ENCODE peak calls at places on chromosomes 2 and 18, in five cellular contexts. L is H9, H is mesenchymal stem cell, V is IMR-90, B is neuronal stem cell. U is an unnamed sample.

GRCh38 chr2:188244383-188244782 is 47.3 kb upstream of the GULP1 start:
- DNase-seq in L (no peak), H (peak), V (peak), B (no peak), U (peak)

GRCh38 chr18:37393945-37394609 is 171.5 kb downstream of the CELF4 start:
- DNase-seq in L (peak), H (peak), V (peak), B (peak), U (peak)

GRCh38 chr2:229282758-229283546 is 11.9 kb upstream of the PID1 start:
- DNase-seq in L (no peak), H (no peak), V (peak), B (no peak), U (no peak)

GRCh38 chr2:10103179-10103578 is 19.4 kb upstream of the RRM2 start:
- DNase-seq in L (no peak), H (no peak), V (no peak), B (no peak), U (no peak)

GRCh38 chr2:145323512-145323911 is 803.6 kb upstream of the ZEB2 start:
- DNase-seq in L (no peak), H (peak), V (peak), B (no peak), U (no peak)

GRCh38 chr2:130972410-130972809 is 120.8 kb downstream of the FAM168B start:
- DNase-seq in L (no peak), H (no peak), V (no peak), B (no peak), U (peak)

GRCh38 chr2:141557329-141558098 is 573.3 kb downstream of the LRP1B start:
- DNase-seq in L (no peak), H (peak), V (peak), B (no peak), U (no peak)

GRCh38 chr2:219713110-219713509 is 85.7 kb downstream of the SLC4A3 start:
- DNase-seq in L (no peak), H (peak), V (peak), B (no peak), U (peak)

GRCh38 chr18:68532328-68532885 is 182.5 kb downstream of the TMX3 start:
- DNase-seq in L (no peak), H (no peak), V (no peak), B (no peak), U (no peak)

GRCh38 chr2:141439524-141439923 is 691.3 kb downstream of the LRP1B start:
- DNase-seq in L (no peak), H (peak), V (no peak), B (no peak), U (no peak)

GRCh38 chr18:56333146-56333545 is 305.2 kb downstream of the TXNL1 start:
- DNase-seq in L (no peak), H (no peak), V (no peak), B (no peak), U (no peak)

GRCh38 chr18:36757081-36757480 is 71.7 kb downstream of the TPGS2 start:
- DNase-seq in L (no peak), H (peak), V (peak), B (peak), U (peak)

GRCh38 chr2:216774620-216775019 is 79.3 kb upstream of the IGFBP5 start:
- DNase-seq in L (no peak), H (peak), V (peak), B (no peak), U (no peak)

GRCh38 chr2:135299656-135300244 is 231.3 kb downstream of the ZRANB3 start:
- DNase-seq in L (no peak), H (peak), V (peak), B (no peak), U (no peak)

GRCh38 chr2:157830696-157831570 is 45.2 kb downstream of the ACVR1 start:
- DNase-seq in L (no peak), H (peak), V (peak), B (no peak), U (no peak)

GRCh38 chr2:212495076-212495475 is 43.5 kb downstream of the ERBB4 start:
- DNase-seq in L (no peak), H (no peak), V (no peak), B (no peak), U (no peak)

GRCh38 chr2:167941604-167942003 is 305.8 kb downstream of the STK39 start:
- DNase-seq in L (no peak), H (no peak), V (no peak), B (no peak), U (no peak)

GRCh38 chr2:233711312-233712008 is 1.2 kb upstream of the UGT1A5 start:
- DNase-seq in L (peak), H (peak), V (peak), B (peak), U (peak)

GRCh38 chr2:19649785-19650380 is 251.9 kb downstream of the TTC32 start:
- DNase-seq in L (no peak), H (peak), V (peak), B (no peak), U (peak)

GRCh38 chr2:200171761-200172482 is 134.6 kb upstream of the SPATS2L start:
- DNase-seq in L (no peak), H (no peak), V (peak), B (no peak), U (no peak)

GRCh38 chr2:65061146-65061909 is 5.1 kb downstream of the CEP68 start:
- DNase-seq in L (no peak), H (no peak), V (no peak), B (no peak), U (no peak)

GRCh38 chr2:228433706-228434105 is 252.2 kb upstream of the SPHKAP start:
- DNase-seq in L (no peak), H (no peak), V (no peak), B (no peak), U (no peak)

GRCh38 chr2:84427235-84428138 is 31.6 kb downstream of the SUCLG1 start:
- DNase-seq in L (no peak), H (peak), V (peak), B (no peak), U (no peak)

GRCh38 chr18:79380816-79381806 is 14.6 kb upstream of the NFATC1 start:
- DNase-seq in L (peak), H (peak), V (peak), B (no peak), U (peak)

GRCh38 chr2:241224851-241225438 is 36.5 kb downstream of the ANO7 start:
- DNase-seq in L (no peak), H (no peak), V (no peak), B (no peak), U (no peak)

GRCh38 chr2:904243-905024 is 46.2 kb upstream of the SNTG2 start:
- DNase-seq in L (peak), H (no peak), V (no peak), B (no peak), U (peak)

GRCh38 chr18:5057348-5058012 is 139.6 kb downstream of the AKAIN1 start:
- DNase-seq in L (peak), H (peak), V (peak), B (peak), U (peak)

GRCh38 chr2:231099918-231100317 is 24.9 kb downstream of the HTR2B start:
- DNase-seq in L (peak), H (no peak), V (no peak), B (no peak), U (peak)

GRCh38 chr2:54999182-54999581 is 51.1 kb downstream of the RTN4 start:
- DNase-seq in L (no peak), H (peak), V (peak), B (no peak), U (no peak)

GRCh38 chr2:46229134-46230063 is 67.8 kb upstream of the EPAS1 start:
- DNase-seq in L (peak), H (peak), V (peak), B (peak), U (peak)
- H4K8ac ChIP-seq in L (no peak), H (no peak), V (no peak), B (no peak), U (no peak)

GRCh38 chr2:236041616-236042015 is 126.6 kb downstream of the GBX2 start:
- DNase-seq in L (no peak), H (no peak), V (no peak), B (no peak), U (no peak)
- H3K18ac ChIP-seq in L (no peak), H (no peak), V (no peak), B (no peak), U (no peak)

DNA sequence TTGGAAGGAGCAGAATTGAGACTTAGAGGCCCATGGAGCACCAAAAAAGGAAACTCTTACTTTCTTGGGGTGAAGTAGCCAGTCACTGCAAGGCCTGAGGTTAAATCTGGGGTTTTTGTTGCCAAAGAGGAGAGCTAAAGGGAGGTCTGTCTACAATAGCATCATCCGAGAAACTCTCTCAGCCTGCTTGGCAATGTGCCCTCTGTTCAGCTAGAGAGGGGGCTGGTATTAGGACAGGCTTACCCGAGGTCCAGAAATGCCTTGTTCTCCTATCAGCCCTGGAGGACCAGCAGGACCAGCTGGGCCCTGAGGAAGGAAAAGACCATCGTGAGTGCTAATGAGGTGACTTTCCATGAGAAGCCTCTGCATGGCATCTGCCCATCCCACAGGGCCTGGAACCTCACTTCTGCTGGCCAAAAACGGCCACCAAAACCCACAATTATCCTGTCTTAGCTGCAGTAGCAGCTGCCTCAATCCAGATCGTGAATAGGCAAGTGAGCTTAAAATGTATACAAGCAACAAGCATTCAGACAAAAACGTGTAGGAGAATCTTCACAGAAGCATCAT is 61.6 kb downstream of the COL6A3 start:
- DNase-seq in L (no peak), H (no peak), V (no peak), B (no peak), U (no peak)
- H2AK5ac ChIP-seq in L (no peak), H (no peak), V (peak), B (no peak), U (no peak)

GRCh38 chr2:74835831-74836674 is 2.1 kb downstream of the HK2 start:
- DNase-seq in L (peak), H (peak), V (peak), B (peak), U (peak)

GRCh38 chr2:74831693-74832530 is 2.0 kb upstream of the HK2 start:
- DNase-seq in L (no peak), H (peak), V (peak), B (no peak), U (peak)

GRCh38 chr2:74834806-74835755 is 1.2 kb downstream of the HK2 start:
- DNase-seq in L (peak), H (peak), V (peak), B (peak), U (peak)

GRCh38 chr2:74836675-74837401 is 2.9 kb downstream of the HK2 start:
- DNase-seq in L (peak), H (no peak), V (no peak), B (no peak), U (peak)

DNA sequence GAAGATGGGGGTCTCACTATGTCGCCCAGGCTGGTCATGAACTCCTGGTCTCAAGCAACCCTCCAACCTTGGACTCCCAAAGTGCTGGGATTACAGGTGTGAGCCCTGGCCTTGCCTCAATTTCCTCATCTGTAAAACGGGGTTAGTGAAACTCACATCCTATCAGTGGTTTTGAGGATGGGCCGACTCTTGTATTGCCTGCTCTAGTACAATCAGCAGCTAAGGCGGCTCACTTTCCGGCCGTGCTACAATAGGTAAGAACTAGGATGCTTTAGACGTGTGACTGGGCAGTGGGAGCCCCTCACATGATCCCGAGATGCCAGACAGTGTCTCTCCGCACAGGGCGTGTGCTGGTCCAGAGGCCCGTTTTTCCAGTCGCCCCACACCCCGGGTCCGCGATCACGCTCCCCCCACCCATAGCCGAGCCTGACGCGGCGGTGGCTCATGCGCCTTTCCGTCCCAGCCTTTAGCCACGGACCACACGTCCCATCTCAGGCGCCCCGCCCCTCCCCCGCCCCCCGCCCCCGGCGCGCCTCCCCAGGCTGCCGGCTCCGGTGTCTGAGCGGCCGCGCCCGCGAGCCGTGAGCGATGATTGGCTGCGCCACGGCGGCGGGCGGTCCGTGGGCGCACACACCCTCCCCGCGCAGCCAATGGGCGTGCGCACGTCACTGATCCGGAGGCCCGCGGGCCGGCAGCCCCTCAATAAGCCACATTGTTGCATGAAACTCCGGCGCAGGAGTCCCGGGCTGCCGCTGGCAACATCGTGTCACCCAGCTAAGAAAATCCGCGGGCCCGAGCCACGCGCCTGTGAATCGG is at the start of gene HK2:
- DNase-seq in L (peak), H (peak), V (peak), B (peak), U (peak)
- H4K8ac ChIP-seq in L (no peak), H (peak), V (peak), B (no peak), U (no peak)

GRCh38 chr2:111157071-111157661 is 36.5 kb downstream of the BCL2L11 start:
- DNase-seq in L (no peak), H (no peak), V (no peak), B (no peak), U (no peak)

GRCh38 chr2:111157798-111158197 is 37.1 kb downstream of the BCL2L11 start:
- DNase-seq in L (no peak), H (no peak), V (no peak), B (no peak), U (peak)

GRCh38 chr2:111160758-111161157 is 40.0 kb downstream of the BCL2L11 start:
- DNase-seq in L (no peak), H (peak), V (peak), B (no peak), U (no peak)

GRCh38 chr2:111161971-111162370 is 41.3 kb downstream of the BCL2L11 start:
- DNase-seq in L (no peak), H (no peak), V (no peak), B (no peak), U (no peak)

DNA sequence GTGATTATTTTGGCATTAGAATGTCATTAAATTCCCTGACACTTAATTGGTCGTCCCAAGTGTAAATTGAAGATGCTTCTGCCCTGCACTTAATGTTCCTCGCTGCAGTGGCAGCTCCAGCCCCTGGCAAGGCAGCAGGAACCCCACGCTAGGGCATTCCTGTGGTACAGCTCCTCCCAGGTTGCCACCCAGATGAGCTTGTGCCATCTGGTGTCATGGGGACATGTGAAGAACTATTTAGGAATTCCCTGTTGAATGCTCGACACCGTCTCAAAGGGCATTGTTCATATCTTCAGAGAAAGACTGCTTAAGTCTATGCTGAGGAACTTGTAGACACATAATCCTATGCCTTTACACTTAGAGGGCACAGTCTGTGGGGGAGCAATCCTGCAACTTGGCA is 38.9 kb downstream of the BCL2L11 start:
- DNase-seq in L (no peak), H (no peak), V (no peak), B (no peak), U (no peak)
- H3K18ac ChIP-seq in L (no peak), H (no peak), V (no peak), B (no peak), U (no peak)

GRCh38 chr2:11377915-11378649 is 33.6 kb upstream of the ROCK2 start:
- DNase-seq in L (no peak), H (peak), V (peak), B (no peak), U (no peak)

GRCh38 chr2:11373096-11373495 is 28.7 kb upstream of the ROCK2 start:
- DNase-seq in L (no peak), H (no peak), V (no peak), B (no peak), U (no peak)

GRCh38 chr2:11375025-11375688 is 30.7 kb upstream of the ROCK2 start:
- DNase-seq in L (no peak), H (peak), V (no peak), B (no peak), U (no peak)

GRCh38 chr2:11376071-11376470 is 31.6 kb upstream of the ROCK2 start:
- DNase-seq in L (no peak), H (no peak), V (no peak), B (no peak), U (no peak)

DNA sequence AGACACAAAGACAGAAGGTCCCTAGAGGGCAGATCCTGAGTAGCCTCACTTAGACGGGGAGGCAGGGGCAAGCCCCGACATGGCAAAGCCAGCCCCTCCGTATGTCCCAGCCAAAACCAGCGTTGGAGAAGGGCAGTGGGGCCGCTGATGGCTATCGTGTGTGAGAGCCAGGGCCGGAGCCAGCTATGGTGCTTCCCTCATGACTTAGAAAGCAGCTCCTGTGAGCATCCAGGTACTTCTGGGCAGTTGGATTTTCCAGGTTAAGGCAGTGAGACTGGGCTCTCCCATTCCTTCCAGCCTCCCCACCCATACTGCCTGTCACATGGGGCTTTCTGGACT is 31.2 kb upstream of the ROCK2 start:
- DNase-seq in L (no peak), H (no peak), V (no peak), B (no peak), U (no peak)
- H2AK5ac ChIP-seq in L (no peak), H (peak), V (peak), B (peak), U (no peak)